ENCODE peak calls at places on chromosomes 7 and 10, in five cellular contexts. One of them, this sample, is unnamed.

GRCh38 chr10:21399392-21400015 is 126.0 kb downstream of the SKIDA1 start:
- DNase-seq in transverse colon: no peak
- DNase-seq in AG04450: peak
- DNase-seq in T-helper 17 cell: no peak
- DNase-seq in activated CD8-positive, alpha-beta memory T cell treated with anti-CD3 and anti-CD28 coated beads for 24 hours: no peak
- DNase-seq in this sample: no peak

GRCh38 chr7:128407751-128408708 is 1.8 kb downstream of the IMPDH1 start:
- DNase-seq in transverse colon: no peak
- DNase-seq in AG04450: no peak
- DNase-seq in activated CD8-positive, alpha-beta memory T cell treated with anti-CD3 and anti-CD28 coated beads for 24 hours: no peak
- DNase-seq in T-helper 17 cell: no peak
- DNase-seq in this sample: no peak

GRCh38 chr7:105849122-105849855 is 27.1 kb downstream of the ATXN7L1 start:
- DNase-seq in activated CD8-positive, alpha-beta memory T cell treated with anti-CD3 and anti-CD28 coated beads for 24 hours: peak
- DNase-seq in T-helper 17 cell: no peak
- DNase-seq in transverse colon: no peak
- DNase-seq in AG04450: no peak
- DNase-seq in this sample: no peak

GRCh38 chr10:129122846-129123245 is 344.2 kb upstream of the MGMT start:
- DNase-seq in transverse colon: no peak
- DNase-seq in T-helper 17 cell: no peak
- DNase-seq in activated CD8-positive, alpha-beta memory T cell treated with anti-CD3 and anti-CD28 coated beads for 24 hours: no peak
- DNase-seq in AG04450: no peak
- DNase-seq in this sample: no peak

GRCh38 chr10:17282311-17282710 is 54.3 kb downstream of the VIM start:
- DNase-seq in AG04450: no peak
- DNase-seq in activated CD8-positive, alpha-beta memory T cell treated with anti-CD3 and anti-CD28 coated beads for 24 hours: no peak
- DNase-seq in transverse colon: no peak
- DNase-seq in T-helper 17 cell: no peak
- DNase-seq in this sample: no peak

GRCh38 chr7:134891262-134892001 is 94.9 kb upstream of the AGBL3 start:
- DNase-seq in T-helper 17 cell: no peak
- DNase-seq in activated CD8-positive, alpha-beta memory T cell treated with anti-CD3 and anti-CD28 coated beads for 24 hours: no peak
- DNase-seq in transverse colon: peak
- DNase-seq in AG04450: peak
- DNase-seq in this sample: no peak

GRCh38 chr10:78664929-78665525 is 403.7 kb upstream of the ZMIZ1 start:
- DNase-seq in transverse colon: no peak
- DNase-seq in AG04450: no peak
- DNase-seq in T-helper 17 cell: no peak
- DNase-seq in activated CD8-positive, alpha-beta memory T cell treated with anti-CD3 and anti-CD28 coated beads for 24 hours: no peak
- DNase-seq in this sample: no peak

GRCh38 chr7:47935336-47935735 is 12.9 kb downstream of the PKD1L1 start:
- DNase-seq in transverse colon: no peak
- DNase-seq in T-helper 17 cell: no peak
- DNase-seq in AG04450: no peak
- DNase-seq in activated CD8-positive, alpha-beta memory T cell treated with anti-CD3 and anti-CD28 coated beads for 24 hours: no peak
- DNase-seq in this sample: no peak

GRCh38 chr10:14524692-14525091 is 194.0 kb upstream of the FRMD4A start:
- DNase-seq in AG04450: no peak
- DNase-seq in activated CD8-positive, alpha-beta memory T cell treated with anti-CD3 and anti-CD28 coated beads for 24 hours: no peak
- DNase-seq in T-helper 17 cell: no peak
- DNase-seq in transverse colon: no peak
- DNase-seq in this sample: no peak

GRCh38 chr10:4780782-4781181 is 45.2 kb upstream of the AKR1E2 start:
- DNase-seq in activated CD8-positive, alpha-beta memory T cell treated with anti-CD3 and anti-CD28 coated beads for 24 hours: no peak
- DNase-seq in transverse colon: no peak
- DNase-seq in AG04450: no peak
- DNase-seq in T-helper 17 cell: no peak
- DNase-seq in this sample: peak

GRCh38 chr10:110221721-110222261 is 14.4 kb downstream of the MXI1 start:
- DNase-seq in AG04450: peak
- DNase-seq in transverse colon: peak
- DNase-seq in activated CD8-positive, alpha-beta memory T cell treated with anti-CD3 and anti-CD28 coated beads for 24 hours: peak
- DNase-seq in T-helper 17 cell: peak
- DNase-seq in this sample: peak

GRCh38 chr10:129971381-129972144 is 7.5 kb upstream of the EBF3 start:
- DNase-seq in activated CD8-positive, alpha-beta memory T cell treated with anti-CD3 and anti-CD28 coated beads for 24 hours: peak
- DNase-seq in T-helper 17 cell: no peak
- DNase-seq in AG04450: no peak
- DNase-seq in transverse colon: peak
- DNase-seq in this sample: no peak

GRCh38 chr10:70903262-70903921 is 15.0 kb upstream of the PCBD1 start:
- DNase-seq in transverse colon: peak
- DNase-seq in T-helper 17 cell: no peak
- DNase-seq in AG04450: peak
- DNase-seq in activated CD8-positive, alpha-beta memory T cell treated with anti-CD3 and anti-CD28 coated beads for 24 hours: peak
- DNase-seq in this sample: no peak

GRCh38 chr10:69217119-69217754 is 2.9 kb upstream of the HKDC1 start:
- DNase-seq in transverse colon: no peak
- DNase-seq in activated CD8-positive, alpha-beta memory T cell treated with anti-CD3 and anti-CD28 coated beads for 24 hours: peak
- DNase-seq in AG04450: peak
- DNase-seq in T-helper 17 cell: no peak
- DNase-seq in this sample: no peak

GRCh38 chr10:45418859-45419672 is 45.0 kb downstream of the ALOX5 start:
- DNase-seq in activated CD8-positive, alpha-beta memory T cell treated with anti-CD3 and anti-CD28 coated beads for 24 hours: peak
- DNase-seq in AG04450: no peak
- DNase-seq in transverse colon: peak
- DNase-seq in T-helper 17 cell: no peak
- DNase-seq in this sample: no peak

This sample was measured in NCI-H1436 treated with DMSO at 0.1 percent for 48 hours.